ENCODE peak calls at places on chromosome 3, in six cellular contexts. M, V, G, R, X and E are unnamed samples.

GRCh38 chr3:62527484-62527883 is 154.1 kb upstream of the FEZF2 start:
- DNase-seq in R (no peak), V (no peak), X (no peak), G (no peak), M (no peak), E (no peak)

GRCh38 chr3:113284453-113285050 is 73.2 kb downstream of the BOC start:
- DNase-seq in G (no peak), V (no peak), X (no peak), M (no peak), R (no peak), E (no peak)

GRCh38 chr3:46665763-46666470 is 27.6 kb downstream of the ALS2CL start:
- DNase-seq in M (peak; percentile 1), X (no peak), R (no peak), V (no peak), G (no peak), E (peak; percentile 5)

GRCh38 chr3:33173103-33173502 is 45.5 kb downstream of the SUSD5 start:
- DNase-seq in M (no peak), G (no peak), R (no peak), X (no peak), V (no peak), E (no peak)

GRCh38 chr3:32421991-32422859 is 30.6 kb downstream of the CMTM7 start:
- DNase-seq in G (no peak), X (no peak), V (no peak), R (no peak), M (no peak), E (no peak)

GRCh38 chr3:132164469-132165092 is 129.8 kb upstream of the CPNE4 start:
- DNase-seq in G (no peak), R (no peak), M (no peak), V (peak; percentile 4), X (no peak), E (no peak)

GRCh38 chr3:115975353-115975752 is 352.0 kb downstream of the GAP43 start:
- DNase-seq in R (no peak), V (peak; percentile 8), G (no peak), M (no peak), X (peak; percentile 22), E (no peak)

GRCh38 chr3:179971280-179971679 is 65.5 kb downstream of the PEX5L start:
- DNase-seq in M (no peak), V (no peak), G (no peak), R (no peak), X (no peak), E (no peak)

GRCh38 chr3:27677554-27677953 is 44.6 kb downstream of the EOMES start:
- DNase-seq in G (no peak), X (no peak), R (no peak), M (no peak), V (no peak), E (no peak)

GRCh38 chr3:127233371-127233770 is 40.4 kb downstream of the PRR23E start:
- DNase-seq in M (no peak), R (no peak), V (no peak), X (no peak), G (no peak), E (no peak)

GRCh38 chr3:104598848-104599501 is 767.7 kb upstream of the ALCAM start:
- DNase-seq in G (no peak), R (no peak), X (no peak), V (no peak), M (no peak), E (no peak)

GRCh38 chr3:190320594-190321362 is 1.5 kb downstream of the CLDN1 start:
- DNase-seq in V (no peak), R (no peak), M (no peak), G (no peak), X (no peak), E (no peak)

GRCh38 chr3:155130001-155130400 is 49.9 kb downstream of the MME start:
- DNase-seq in V (no peak), G (no peak), X (no peak), R (no peak), M (no peak), E (no peak)

GRCh38 chr3:33831053-33831452 is 32.6 kb downstream of the PDCD6IP start:
- DNase-seq in M (no peak), G (no peak), X (no peak), V (no peak), R (no peak), E (no peak)

GRCh38 chr3:182597621-182598041 is 195.7 kb upstream of the ATP11B start:
- DNase-seq in X (no peak), V (no peak), M (no peak), G (no peak), R (no peak), E (no peak)

GRCh38 chr3:155778441-155778840 is 27.6 kb downstream of the C3orf33 start:
- DNase-seq in X (no peak), M (no peak), V (no peak), G (no peak), R (no peak), E (no peak)

GRCh38 chr3:103873897-103874545 is 1439.2 kb downstream of the ZPLD1 start:
- DNase-seq in R (no peak), X (no peak), G (no peak), V (no peak), M (no peak), E (no peak)

GRCh38 chr3:43866529-43867353 is 176.0 kb downstream of the ABHD5 start:
- DNase-seq in M (no peak), V (no peak), R (no peak), G (no peak), X (no peak), E (no peak)

GRCh38 chr3:77825045-77825827 is 785.3 kb downstream of the ROBO2 start:
- DNase-seq in X (no peak), M (no peak), G (no peak), R (no peak), V (no peak), E (no peak)

GRCh38 chr3:49929333-49930240 is at the start of gene MON1A:
- DNase-seq in M (peak; percentile 88), V (peak; percentile 91), X (peak; percentile 86), G (peak; percentile 40), R (no peak), E (peak; percentile 89)

DNA sequence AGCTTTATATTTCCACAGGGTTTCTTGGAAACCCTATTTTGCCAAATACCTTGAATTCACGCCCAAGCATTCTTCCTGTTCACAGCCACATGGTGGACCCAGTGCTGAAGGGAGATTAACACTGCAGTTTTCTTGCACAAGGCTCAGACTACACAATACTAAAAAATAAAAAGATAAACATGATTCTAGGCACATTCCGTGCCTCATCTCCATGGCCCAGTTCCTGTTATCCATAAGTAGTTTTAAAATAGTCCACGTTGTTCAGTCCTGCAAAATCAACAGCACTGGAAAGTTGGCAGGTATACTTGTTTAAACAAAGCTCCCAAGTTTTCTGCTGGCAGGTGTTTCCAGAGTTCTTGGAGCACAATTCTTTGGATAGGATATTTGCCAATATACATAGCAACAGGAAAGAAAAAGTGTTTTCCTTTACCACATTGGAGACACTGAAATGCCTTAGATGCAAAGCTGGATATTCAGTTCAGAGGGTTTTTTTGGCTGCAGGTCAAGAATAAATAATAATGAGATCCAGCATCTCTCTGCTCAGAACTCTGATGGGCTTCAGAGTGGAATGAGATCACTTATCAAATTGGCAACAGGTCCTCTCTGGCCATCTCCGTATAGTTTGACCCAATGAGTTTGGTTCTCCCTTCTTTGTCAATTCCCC is 88.1 kb upstream of the TGFBR2 start:
- DNase-seq in R (no peak), V (peak; percentile 68), X (no peak), M (no peak), G (no peak), E (no peak)
- TF ChIP-seq POLR2A in R (no peak), V (no peak), X (no peak), M (no peak), G (no peak), E (no peak)

GRCh38 chr3:138099417-138099816 is 16.0 kb downstream of the DZIP1L start:
- DNase-seq in R (no peak), G (no peak), V (no peak), M (no peak), X (no peak), E (no peak)
- TF ChIP-seq TAF1 in R (no peak), G (no peak), V (no peak), M (no peak), X (no peak), E (no peak)

GRCh38 chr3:149752051-149752787 is at the start of gene COMMD2:
- DNase-seq in G (peak; percentile 84), R (peak; percentile 69), X (peak; percentile 78), V (peak; percentile 90), M (peak; percentile 57), E (peak; percentile 46)
- TF ChIP-seq POLR2A in G (peak; percentile 95), R (peak; percentile 94), X (peak; percentile 90), V (peak; percentile 79), M (peak; percentile 90), E (peak; percentile 91)

GRCh38 chr3:53577486-53577885 is 83.1 kb downstream of the CACNA1D start:
- DNase-seq in M (no peak), X (no peak), R (no peak), G (no peak), V (no peak), E (no peak)
- TF ChIP-seq TAF1 in M (no peak), X (no peak), R (no peak), G (no peak), V (no peak), E (no peak)

DNA sequence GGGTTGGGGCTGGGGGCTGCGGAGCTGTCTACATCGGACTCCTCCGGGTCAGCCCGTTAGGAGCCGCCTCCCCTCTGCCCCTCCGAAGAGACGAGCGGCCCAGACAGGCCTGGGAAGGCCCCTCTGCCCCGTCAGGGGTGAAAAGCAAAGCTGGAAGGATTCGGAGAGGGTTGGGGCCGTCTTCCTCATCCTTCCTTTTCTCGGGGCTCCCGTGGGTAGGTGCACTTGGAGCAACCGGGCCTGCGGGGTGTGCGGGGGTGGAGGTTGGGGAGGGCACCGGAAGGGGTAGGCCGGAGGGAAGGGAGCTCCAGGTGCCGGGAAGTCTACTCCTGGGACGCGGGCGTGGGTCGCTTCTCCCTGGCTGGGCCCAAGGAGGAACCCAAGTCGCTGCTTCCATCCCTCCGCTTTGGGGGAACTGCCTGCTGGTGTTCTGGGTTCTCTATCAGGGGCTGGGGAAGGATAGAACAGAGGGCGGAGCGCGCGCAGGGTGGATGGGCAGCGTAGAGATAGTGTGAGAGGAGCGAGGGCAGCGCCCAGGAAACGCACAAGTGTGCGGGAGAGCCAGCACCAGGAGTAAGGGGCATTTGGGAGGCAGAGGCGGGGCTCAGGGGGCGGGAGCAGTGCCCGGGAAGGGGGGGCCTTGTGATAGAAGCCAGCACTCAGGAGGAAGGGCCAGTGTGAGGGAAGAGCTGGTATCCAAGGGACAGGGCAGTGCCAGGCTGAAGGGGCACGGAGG is 590 bp downstream of the POLR2H start:
- DNase-seq in X (peak; percentile 54), V (no peak), G (no peak), R (no peak), M (no peak), E (no peak)
- TF ChIP-seq POLR2A in X (no peak), V (peak; percentile 74), G (peak; percentile 40), R (no peak), M (no peak), E (no peak)